ENCODE peak calls at places on chromosomes 3 and 15, in five cellular contexts. D is astrocyte of the spinal cord, M is breast epithelium, B is vagina, I is left ventricle myocardium inferior. R is an unnamed sample.
A peak's percentile ranks its signal among the peaks of the same experiment; 100 is the strongest.

GRCh38 chr3:127714866-127715265 is 42.1 kb downstream of the ABTB1 start:
- DNase-seq in D (no peak), M (no peak), B (no peak), I (no peak), R (no peak)

GRCh38 chr3:8532251-8532831 is 30.7 kb downstream of the LMCD1 start:
- DNase-seq in D (peak; percentile 32), M (no peak), B (no peak), I (no peak), R (no peak)

GRCh38 chr3:52046186-52046913 is 10.0 kb downstream of the DUSP7 start:
- DNase-seq in D (peak; percentile 95), M (peak; percentile 81), B (no peak), I (no peak), R (peak; percentile 60)

GRCh38 chr3:129310111-129310601 is 31.5 kb downstream of the HMCES start:
- DNase-seq in D (no peak), M (peak; percentile 63), B (no peak), I (no peak), R (no peak)

GRCh38 chr15:78341057-78341763 is 1.1 kb downstream of the CRABP1 start:
- DNase-seq in D (no peak), M (no peak), B (no peak), I (no peak), R (no peak)

GRCh38 chr3:134312873-134313838 is 61.1 kb downstream of the AMOTL2 start:
- DNase-seq in D (peak; percentile 77), M (peak; percentile 76), B (no peak), I (peak; percentile 82), R (no peak)

GRCh38 chr3:52404391-52404790 is 40.5 kb downstream of the SEMA3G start:
- DNase-seq in D (no peak), M (no peak), B (no peak), I (peak; percentile 7), R (no peak)

GRCh38 chr15:95235033-95235432 is 1003.7 kb downstream of the MCTP2 start:
- DNase-seq in D (no peak), M (no peak), B (no peak), I (no peak), R (no peak)

GRCh38 chr15:85792102-85792731 is 2.5 kb downstream of the KLHL25 start:
- DNase-seq in D (no peak), M (no peak), B (no peak), I (no peak), R (no peak)

GRCh38 chr3:85853805-85854204 is 895.0 kb downstream of the CADM2 start:
- DNase-seq in D (no peak), M (no peak), B (no peak), I (no peak), R (no peak)

GRCh38 chr3:149151843-149152242 is 22.4 kb downstream of the HPS3 start:
- DNase-seq in D (peak; percentile 80), M (no peak), B (no peak), I (no peak), R (peak; percentile 41)

GRCh38 chr3:188230962-188231361 is 77.0 kb downstream of the LPP start:
- DNase-seq in D (no peak), M (no peak), B (no peak), I (no peak), R (no peak)

GRCh38 chr15:49031764-49032270 is 14.4 kb downstream of the SECISBP2L start:
- DNase-seq in D (peak; percentile 31), M (no peak), B (no peak), I (no peak), R (no peak)

GRCh38 chr15:52337198-52337853 is 41.7 kb upstream of the MYO5C start:
- DNase-seq in D (peak; percentile 71), M (no peak), B (no peak), I (no peak), R (peak; percentile 50)

GRCh38 chr3:133691410-133692107 is 29.8 kb upstream of the TOPBP1 start:
- DNase-seq in D (no peak), M (no peak), B (no peak), I (no peak), R (no peak)

GRCh38 chr15:80818996-80819395 is 39.8 kb downstream of the CEMIP start:
- DNase-seq in D (no peak), M (no peak), B (no peak), I (no peak), R (no peak)

GRCh38 chr3:126501736-126502135 is 15.8 kb downstream of the UROC1 start:
- DNase-seq in D (no peak), M (no peak), B (no peak), I (peak; percentile 36), R (no peak)

DNA sequence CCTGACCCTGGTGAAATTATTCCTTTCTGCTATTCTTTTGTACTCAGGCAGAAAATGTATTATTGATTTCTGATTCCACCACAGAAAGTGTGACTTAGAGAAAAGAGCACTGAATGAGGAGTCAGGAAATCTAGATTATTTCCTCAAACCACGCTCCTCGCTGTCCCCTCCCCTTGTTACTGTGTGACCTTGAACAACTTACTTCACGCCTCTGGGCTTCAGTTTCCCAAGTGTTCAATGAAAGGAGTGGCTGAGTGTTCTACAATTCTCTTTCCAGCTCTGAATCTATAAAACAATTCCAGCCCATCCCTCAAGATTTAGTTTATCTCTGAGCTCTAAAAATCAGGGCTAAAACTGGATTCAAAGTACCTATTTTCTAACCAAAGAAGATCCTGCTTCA is 3.4 kb downstream of the TNIK start:
- DNase-seq in D (no peak), M (no peak), B (no peak), I (no peak), R (no peak)
- H3K4me3 ChIP-seq in D (no peak overlapping the region), M (no peak overlapping the region), B (no peak overlapping the region), I (no peak overlapping the region), R (no peak overlapping the region)

DNA sequence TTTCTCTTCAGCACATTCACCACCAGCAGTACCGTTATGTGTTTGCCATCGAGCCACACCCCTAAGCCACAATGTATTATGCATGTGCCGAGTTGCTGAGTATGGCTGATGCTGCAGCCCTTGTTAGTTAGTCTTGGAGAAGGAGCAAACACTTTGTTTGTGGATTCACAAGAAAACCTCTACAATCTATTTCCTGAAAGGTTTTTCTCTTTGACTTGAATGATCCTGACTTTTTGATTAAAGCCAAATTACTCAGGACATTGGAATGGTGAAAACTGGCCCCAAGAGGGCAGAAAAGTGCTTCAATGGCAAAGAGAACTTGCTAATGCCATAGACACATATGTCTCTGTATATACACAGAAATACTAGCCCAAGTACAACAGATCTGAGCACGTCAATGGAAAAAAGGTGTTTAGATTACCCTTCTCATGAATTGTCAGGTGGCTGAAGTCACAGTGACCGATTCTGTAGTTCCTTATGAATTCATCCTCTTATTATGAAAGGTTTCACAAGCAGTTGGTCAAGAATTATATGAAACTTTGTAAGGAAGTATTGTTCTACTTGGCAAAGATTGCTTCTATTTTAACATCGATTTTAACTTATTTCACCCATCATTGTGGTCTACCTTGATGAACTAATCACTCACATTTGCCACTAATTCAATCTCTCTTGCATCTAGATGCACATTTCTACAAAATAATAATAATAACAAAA is 103.0 kb downstream of the P3H2 start:
- DNase-seq in D (peak; percentile 88), M (no peak), B (no peak), I (no peak), R (peak; percentile 72)
- TF ChIP-seq CTCF in D (peak; percentile 50), M (no peak), B (no peak), I (peak; percentile 34), R (peak; percentile 52)

GRCh38 chr3:56467108-56467507 is 1.2 kb downstream of the ERC2 start:
- DNase-seq in D (peak; percentile 91), M (peak; percentile 76), B (no peak), I (peak; percentile 62), R (peak; percentile 87)
- H3K4me3 ChIP-seq in D (peak overlapping the region; percentile 56), M (peak overlapping the region; percentile 63), B (peak overlapping the region; percentile 49), I (peak overlapping the region; percentile 70), R (peak overlapping the region; percentile 61)

DNA sequence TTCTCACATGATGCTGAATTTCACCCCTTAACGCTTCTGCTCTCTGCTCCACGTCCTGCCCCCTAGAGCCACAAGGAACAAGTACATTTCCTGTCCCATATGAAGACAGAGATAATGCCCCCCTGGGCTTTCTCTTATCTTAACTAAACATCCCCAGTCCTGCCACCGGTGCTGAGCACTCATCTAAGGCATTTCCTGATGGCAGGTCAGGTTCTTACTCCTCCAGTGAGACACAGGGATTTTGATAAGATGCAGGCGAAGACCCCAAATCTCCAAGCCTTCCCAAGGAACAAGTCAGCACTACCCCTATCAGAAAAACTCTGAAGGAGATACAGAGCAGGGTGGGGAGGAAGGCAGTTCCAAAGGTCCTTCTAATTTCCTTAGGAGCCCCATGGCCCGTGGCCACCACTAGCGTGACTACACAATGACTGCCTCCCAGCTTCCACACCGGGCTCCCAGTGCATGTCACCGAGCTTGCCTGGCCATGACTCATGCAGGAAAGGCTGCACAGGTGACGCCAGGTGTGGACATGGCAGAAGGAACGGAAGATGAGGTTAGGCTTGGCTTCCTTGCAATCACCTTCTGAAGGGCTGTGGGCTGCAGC is 152.9 kb downstream of the XXYLT1 start:
- DNase-seq in D (no peak), M (no peak), B (no peak), I (no peak), R (no peak)
- TF ChIP-seq CTCF in D (peak; percentile 21), M (no peak), B (no peak), I (peak; percentile 39), R (peak; percentile 41)

GRCh38 chr3:59422312-59422711 is 372.5 kb upstream of the CFAP20DC start:
- DNase-seq in D (peak; percentile 73), M (no peak), B (no peak), I (no peak), R (no peak)
- H3K4me3 ChIP-seq in D (no peak overlapping the region), M (no peak overlapping the region), B (no peak overlapping the region), I (no peak overlapping the region), R (no peak overlapping the region)

GRCh38 chr15:60326824-60327654 is 70.7 kb downstream of the ANXA2 start:
- DNase-seq in D (peak; percentile 62), M (no peak), B (no peak), I (no peak), R (peak; percentile 36)
- TF ChIP-seq CTCF in D (peak; percentile 79), M (peak; percentile 76), B (peak; percentile 51), I (peak; percentile 85), R (peak; percentile 80)

DNA sequence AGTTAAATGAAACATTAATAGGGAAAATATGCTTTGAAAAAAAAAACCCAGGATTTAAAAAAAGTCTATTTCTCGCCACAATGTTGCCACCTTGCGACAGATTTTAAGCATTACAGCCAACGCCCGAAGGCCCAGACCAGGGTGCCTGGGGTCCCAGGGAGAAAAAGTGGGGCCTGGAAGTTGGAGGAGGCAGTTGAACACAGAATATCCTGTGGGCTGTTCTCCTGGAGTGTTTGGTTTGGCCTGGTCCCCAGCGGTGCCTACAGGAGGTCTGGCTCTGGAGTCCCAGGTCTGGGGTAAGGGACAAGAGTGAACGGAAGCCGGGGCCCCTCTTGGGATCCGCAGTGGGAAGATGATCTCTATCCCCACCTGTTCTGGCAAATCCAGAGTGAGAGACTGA is 3.4 kb downstream of the RNU6-1 start:
- DNase-seq in D (peak; percentile 49), M (no peak), B (no peak), I (peak; percentile 40), R (no peak)
- H3K4me3 ChIP-seq in D (no peak overlapping the region), M (peak overlapping the region; percentile 46), B (peak overlapping the region; percentile 38), I (peak overlapping the region; percentile 61), R (peak overlapping the region; percentile 16)

DNA sequence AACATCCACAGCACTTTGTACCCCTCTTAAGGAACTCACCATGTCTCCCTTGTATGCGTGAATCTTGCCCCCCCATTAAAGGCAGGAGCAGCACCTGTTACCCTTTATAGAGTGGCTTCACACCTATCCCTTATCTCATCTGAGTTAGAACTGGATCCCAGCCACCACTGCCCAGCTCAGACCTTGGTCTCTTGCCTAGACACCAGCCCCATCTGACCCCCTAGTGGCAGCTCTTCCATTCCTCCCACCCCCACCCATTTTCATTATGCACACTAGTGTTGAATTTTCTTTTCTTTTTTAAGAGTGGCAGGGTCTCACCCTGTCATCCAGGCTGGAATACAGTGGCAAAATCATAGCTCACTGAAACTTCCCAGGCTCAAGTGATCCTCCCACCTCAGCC is 3.2 kb upstream of the ZFYVE19 start:
- DNase-seq in D (no peak), M (no peak), B (no peak), I (no peak), R (no peak)
- TF ChIP-seq CTCF in D (no peak), M (no peak), B (no peak), I (no peak), R (no peak)

GRCh38 chr3:152434142-152434541 is 165.4 kb downstream of the MBNL1 start:
- DNase-seq in D (no peak), M (no peak), B (no peak), I (no peak), R (no peak)
- H3K4me3 ChIP-seq in D (no peak overlapping the region), M (no peak overlapping the region), B (no peak overlapping the region), I (no peak overlapping the region), R (no peak overlapping the region)

R was measured in astrocyte of the cerebellum.